ENCODE peak calls at places on chromosome 9, in five cellular contexts. One of them, this sample, is unnamed.
A peak's percentile ranks its signal among the peaks of the same experiment; 100 is the strongest.

GRCh38 chr9:127805620-127806019 is 2.9 kb downstream of the FPGS start:
- DNase-seq in tibial nerve: no peak
- DNase-seq in Peyer's patch: peak; percentile 74
- DNase-seq in GM12878: no peak
- DNase-seq in breast epithelium: no peak
- DNase-seq in this sample: no peak

GRCh38 chr9:127187231-127187956 is 65.0 kb upstream of the ANGPTL2 start:
- DNase-seq in Peyer's patch: peak; percentile 69
- DNase-seq in breast epithelium: no peak
- DNase-seq in tibial nerve: peak; percentile 83
- DNase-seq in GM12878: no peak
- DNase-seq in this sample: no peak

GRCh38 chr9:94804917-94805544 is 78.5 kb downstream of the AOPEP start:
- DNase-seq in tibial nerve: no peak
- DNase-seq in GM12878: no peak
- DNase-seq in breast epithelium: no peak
- DNase-seq in Peyer's patch: no peak
- DNase-seq in this sample: no peak

GRCh38 chr9:10843151-10843550 is 230.3 kb upstream of the PTPRD start:
- DNase-seq in GM12878: no peak
- DNase-seq in Peyer's patch: no peak
- DNase-seq in tibial nerve: no peak
- DNase-seq in breast epithelium: no peak
- DNase-seq in this sample: no peak

GRCh38 chr9:37923796-37924430 is 20.0 kb upstream of the SLC25A51 start:
- DNase-seq in Peyer's patch: no peak
- DNase-seq in tibial nerve: no peak
- DNase-seq in GM12878: no peak
- DNase-seq in breast epithelium: no peak
- DNase-seq in this sample: no peak

GRCh38 chr9:21608200-21608599 is 126.1 kb upstream of the IFNE start:
- DNase-seq in Peyer's patch: no peak
- DNase-seq in breast epithelium: no peak
- DNase-seq in tibial nerve: no peak
- DNase-seq in GM12878: no peak
- DNase-seq in this sample: no peak

GRCh38 chr9:126146254-126147145 is 180.1 kb upstream of the MVB12B start:
- DNase-seq in Peyer's patch: peak; percentile 58
- DNase-seq in tibial nerve: no peak
- DNase-seq in GM12878: peak; percentile 15
- DNase-seq in breast epithelium: no peak
- DNase-seq in this sample: no peak

GRCh38 chr9:120571443-120572257 is 8.3 kb downstream of the CDK5RAP2 start:
- DNase-seq in GM12878: no peak
- DNase-seq in breast epithelium: peak; percentile 82
- DNase-seq in tibial nerve: no peak
- DNase-seq in Peyer's patch: no peak
- DNase-seq in this sample: no peak

GRCh38 chr9:83699615-83700014 is 8.1 kb downstream of the UBQLN1 start:
- DNase-seq in GM12878: no peak
- DNase-seq in breast epithelium: no peak
- DNase-seq in tibial nerve: no peak
- DNase-seq in Peyer's patch: no peak
- DNase-seq in this sample: no peak

GRCh38 chr9:121322037-121322736 is 47.9 kb downstream of the STOM start:
- DNase-seq in tibial nerve: no peak
- DNase-seq in GM12878: no peak
- DNase-seq in Peyer's patch: no peak
- DNase-seq in breast epithelium: no peak
- DNase-seq in this sample: no peak

GRCh38 chr9:131603711-131604439 is 58.6 kb downstream of the PRRT1B start:
- DNase-seq in Peyer's patch: no peak
- DNase-seq in tibial nerve: no peak
- DNase-seq in breast epithelium: no peak
- DNase-seq in GM12878: no peak
- DNase-seq in this sample: no peak

GRCh38 chr9:113992994-113993393 is 85.1 kb downstream of the AMBP start:
- DNase-seq in Peyer's patch: peak; percentile 45
- DNase-seq in tibial nerve: no peak
- DNase-seq in GM12878: no peak
- DNase-seq in breast epithelium: peak; percentile 22
- DNase-seq in this sample: no peak

GRCh38 chr9:115167175-115167574 is 49.2 kb upstream of the TNC start:
- DNase-seq in Peyer's patch: no peak
- DNase-seq in GM12878: no peak
- DNase-seq in breast epithelium: no peak
- DNase-seq in tibial nerve: no peak
- DNase-seq in this sample: no peak

GRCh38 chr9:976258-976804 is at the start of gene DMRT3:
- DNase-seq in tibial nerve: no peak
- DNase-seq in GM12878: no peak
- DNase-seq in Peyer's patch: no peak
- DNase-seq in breast epithelium: no peak
- DNase-seq in this sample: no peak

GRCh38 chr9:131701789-131702337 is 38.0 kb downstream of the RAPGEF1 start:
- DNase-seq in breast epithelium: no peak
- DNase-seq in tibial nerve: no peak
- DNase-seq in Peyer's patch: no peak
- DNase-seq in GM12878: no peak
- DNase-seq in this sample: no peak

GRCh38 chr9:91276513-91276912 is 85.2 kb downstream of the AUH start:
- DNase-seq in tibial nerve: no peak
- DNase-seq in GM12878: no peak
- DNase-seq in breast epithelium: no peak
- DNase-seq in Peyer's patch: no peak
- DNase-seq in this sample: no peak

GRCh38 chr9:38029923-38030638 is 38.9 kb downstream of the SHB start:
- DNase-seq in Peyer's patch: no peak
- DNase-seq in GM12878: no peak
- DNase-seq in breast epithelium: no peak
- DNase-seq in tibial nerve: no peak
- DNase-seq in this sample: no peak

GRCh38 chr9:2208465-2208864 is 193.3 kb downstream of the SMARCA2 start:
- DNase-seq in GM12878: no peak
- DNase-seq in tibial nerve: no peak
- DNase-seq in Peyer's patch: no peak
- DNase-seq in breast epithelium: no peak
- DNase-seq in this sample: no peak

GRCh38 chr9:20854444-20854843 is 170.4 kb downstream of the FOCAD start:
- DNase-seq in tibial nerve: no peak
- DNase-seq in breast epithelium: no peak
- DNase-seq in Peyer's patch: no peak
- DNase-seq in GM12878: no peak
- DNase-seq in this sample: no peak

GRCh38 chr9:3521961-3522360 is 3.8 kb downstream of the RFX3 start:
- DNase-seq in tibial nerve: no peak
- DNase-seq in breast epithelium: no peak
- DNase-seq in Peyer's patch: no peak
- DNase-seq in GM12878: no peak
- DNase-seq in this sample: no peak

GRCh38 chr9:115164511-115164974 is 46.6 kb upstream of the TNC start:
- DNase-seq in breast epithelium: no peak
- DNase-seq in Peyer's patch: no peak
- DNase-seq in GM12878: no peak
- DNase-seq in tibial nerve: no peak
- DNase-seq in this sample: no peak

GRCh38 chr9:36092509-36093215 is 43.9 kb upstream of the GLIPR2 start:
- DNase-seq in breast epithelium: no peak
- DNase-seq in GM12878: peak; percentile 65
- DNase-seq in tibial nerve: no peak
- DNase-seq in Peyer's patch: peak; percentile 65
- DNase-seq in this sample: no peak

GRCh38 chr9:8560560-8561525 is 761.3 kb upstream of the DMAC1 start:
- DNase-seq in tibial nerve: no peak
- DNase-seq in breast epithelium: no peak
- DNase-seq in GM12878: no peak
- DNase-seq in Peyer's patch: no peak
- DNase-seq in this sample: no peak

GRCh38 chr9:76886318-76886717 is 19.6 kb downstream of the PRUNE2 start:
- DNase-seq in GM12878: no peak
- DNase-seq in tibial nerve: no peak
- DNase-seq in Peyer's patch: no peak
- DNase-seq in breast epithelium: no peak
- DNase-seq in this sample: no peak

GRCh38 chr9:110255064-110255416 is 1.3 kb downstream of the TXN start:
- DNase-seq in GM12878: no peak
- DNase-seq in breast epithelium: no peak
- DNase-seq in Peyer's patch: no peak
- DNase-seq in tibial nerve: no peak
- DNase-seq in this sample: no peak

GRCh38 chr9:125428515-125429467 is 167.2 kb downstream of the GAPVD1 start:
- DNase-seq in tibial nerve: no peak
- DNase-seq in GM12878: no peak
- DNase-seq in Peyer's patch: no peak
- DNase-seq in breast epithelium: no peak
- DNase-seq in this sample: no peak

GRCh38 chr9:122930933-122931850 is at the start of gene ZBTB26:
- DNase-seq in breast epithelium: peak; percentile 89
- DNase-seq in Peyer's patch: peak; percentile 97
- DNase-seq in tibial nerve: peak; percentile 87
- DNase-seq in GM12878: peak; percentile 74
- DNase-seq in this sample: peak; percentile 70

GRCh38 chr9:93288341-93288740 is 104.4 kb downstream of the WNK2 start:
- DNase-seq in tibial nerve: no peak
- DNase-seq in Peyer's patch: peak; percentile 37
- DNase-seq in breast epithelium: no peak
- DNase-seq in GM12878: no peak
- DNase-seq in this sample: no peak

GRCh38 chr9:69121155-69122085 is 52.7 kb upstream of the TJP2 start:
- DNase-seq in GM12878: no peak
- DNase-seq in tibial nerve: no peak
- DNase-seq in breast epithelium: peak; percentile 70
- DNase-seq in Peyer's patch: peak; percentile 72
- DNase-seq in this sample: no peak
- TF ChIP-seq POLR2A in GM12878: no peak
- TF ChIP-seq POLR2A in tibial nerve: no peak
- TF ChIP-seq POLR2A in breast epithelium: no peak
- TF ChIP-seq POLR2A in Peyer's patch: peak; percentile 31
- TF ChIP-seq POLR2A in this sample: no peak

GRCh38 chr9:136193891-136194279 is 11.0 kb downstream of the LHX3 start:
- DNase-seq in breast epithelium: no peak
- DNase-seq in Peyer's patch: no peak
- DNase-seq in GM12878: no peak
- DNase-seq in tibial nerve: no peak
- DNase-seq in this sample: no peak
- H3K27me3 ChIP-seq in breast epithelium: peaks cover 11% of the 10 kb centered on the region
- H3K27me3 ChIP-seq in Peyer's patch: peaks cover 55% of the 10 kb centered on the region
- H3K27me3 ChIP-seq in GM12878: peaks cover 14% of the 10 kb centered on the region
- H3K27me3 ChIP-seq in tibial nerve: no peaks in the 10 kb centered on the region
- H3K27me3 ChIP-seq in this sample: peaks cover 100% of the 10 kb centered on the region

GRCh38 chr9:136244776-136245193 is 827 bp downstream of the QSOX2 start:
- DNase-seq in GM12878: no peak
- DNase-seq in Peyer's patch: no peak
- DNase-seq in tibial nerve: no peak
- DNase-seq in breast epithelium: no peak
- DNase-seq in this sample: no peak
- TF ChIP-seq POLR2A in GM12878: no peak
- TF ChIP-seq POLR2A in Peyer's patch: no peak
- TF ChIP-seq POLR2A in tibial nerve: no peak
- TF ChIP-seq POLR2A in breast epithelium: no peak
- TF ChIP-seq POLR2A in this sample: no peak

DNA sequence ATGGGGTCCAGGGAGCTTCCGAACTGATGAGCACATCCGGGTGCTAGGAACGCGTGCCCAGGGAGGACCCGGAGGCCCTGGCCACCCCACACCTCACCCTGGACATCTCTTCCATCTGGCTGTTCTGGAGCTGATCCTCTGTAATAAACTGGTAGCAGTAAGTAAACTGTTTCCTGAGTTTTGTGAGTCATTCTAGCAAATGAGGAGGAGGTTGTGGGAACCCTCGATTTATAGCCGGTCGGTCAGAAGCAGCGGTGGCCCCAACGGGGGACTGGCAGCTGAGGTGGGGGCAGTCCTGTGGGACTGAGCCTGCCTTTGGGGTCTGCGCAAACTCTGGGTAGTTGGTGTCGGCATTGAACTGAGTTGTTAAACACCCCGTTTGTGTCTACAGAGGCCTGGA is 15.4 kb upstream of the UBAC1 start:
- DNase-seq in Peyer's patch: no peak
- DNase-seq in tibial nerve: no peak
- DNase-seq in breast epithelium: no peak
- DNase-seq in GM12878: no peak
- DNase-seq in this sample: no peak
- H3K27me3 ChIP-seq in Peyer's patch: no peaks in the 10 kb centered on the region
- H3K27me3 ChIP-seq in tibial nerve: no peaks in the 10 kb centered on the region
- H3K27me3 ChIP-seq in breast epithelium: no peaks in the 10 kb centered on the region
- H3K27me3 ChIP-seq in GM12878: no peaks in the 10 kb centered on the region
- H3K27me3 ChIP-seq in this sample: no peaks in the 10 kb centered on the region

DNA sequence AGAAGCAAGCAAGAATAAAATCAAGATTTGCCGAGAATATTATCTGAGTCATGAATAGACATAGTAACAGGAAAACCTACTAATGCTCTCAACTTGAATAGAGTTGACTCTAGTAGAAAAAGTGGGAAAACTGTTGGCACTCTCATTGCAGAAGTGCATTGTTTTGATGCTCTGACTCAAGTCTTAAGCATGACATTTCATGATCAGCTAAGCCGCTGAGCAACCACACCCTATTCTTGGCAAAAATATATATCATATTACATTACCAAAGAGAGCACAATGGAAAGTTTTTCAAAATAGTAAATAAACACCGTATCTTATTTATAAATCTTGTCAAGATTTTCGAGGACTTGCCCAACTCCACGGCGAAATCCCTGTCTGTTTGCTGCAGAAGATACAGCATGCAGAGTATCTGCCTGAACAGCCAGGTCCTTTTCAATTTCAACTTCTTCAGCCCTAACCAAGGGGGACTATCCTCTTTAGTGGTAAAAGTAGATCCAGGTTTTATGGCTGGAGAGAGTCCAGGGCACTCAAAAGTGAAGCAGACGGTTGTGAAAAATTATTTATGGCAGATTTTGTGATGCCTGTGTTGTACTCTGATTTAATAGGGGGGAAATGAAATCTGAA is 13.9 kb upstream of the ADAMTSL1 start:
- DNase-seq in tibial nerve: no peak
- DNase-seq in Peyer's patch: no peak
- DNase-seq in breast epithelium: no peak
- DNase-seq in GM12878: no peak
- DNase-seq in this sample: no peak
- TF ChIP-seq POLR2A in tibial nerve: no peak
- TF ChIP-seq POLR2A in Peyer's patch: no peak
- TF ChIP-seq POLR2A in breast epithelium: no peak
- TF ChIP-seq POLR2A in GM12878: no peak
- TF ChIP-seq POLR2A in this sample: no peak

GRCh38 chr9:133519693-133520092 is 5.1 kb downstream of the MYMK start:
- DNase-seq in GM12878: no peak
- DNase-seq in Peyer's patch: no peak
- DNase-seq in breast epithelium: no peak
- DNase-seq in tibial nerve: no peak
- DNase-seq in this sample: no peak

GRCh38 chr9:133522073-133522910 is 2.5 kb downstream of the MYMK start:
- DNase-seq in breast epithelium: no peak
- DNase-seq in Peyer's patch: no peak
- DNase-seq in tibial nerve: no peak
- DNase-seq in GM12878: no peak
- DNase-seq in this sample: no peak

GRCh38 chr9:133518706-133519105 is 6.1 kb downstream of the MYMK start:
- DNase-seq in Peyer's patch: no peak
- DNase-seq in breast epithelium: no peak
- DNase-seq in GM12878: no peak
- DNase-seq in tibial nerve: no peak
- DNase-seq in this sample: no peak

GRCh38 chr9:133521122-133522072 is 3.4 kb downstream of the MYMK start:
- DNase-seq in Peyer's patch: no peak
- DNase-seq in breast epithelium: no peak
- DNase-seq in tibial nerve: no peak
- DNase-seq in GM12878: no peak
- DNase-seq in this sample: no peak

GRCh38 chr9:133520121-133520835 is 4.5 kb downstream of the MYMK start:
- DNase-seq in tibial nerve: no peak
- DNase-seq in breast epithelium: no peak
- DNase-seq in Peyer's patch: no peak
- DNase-seq in GM12878: no peak
- DNase-seq in this sample: no peak
- H3K27me3 ChIP-seq in tibial nerve: no peaks in the 10 kb centered on the region
- H3K27me3 ChIP-seq in breast epithelium: no peaks in the 10 kb centered on the region
- H3K27me3 ChIP-seq in Peyer's patch: no peaks in the 10 kb centered on the region
- H3K27me3 ChIP-seq in GM12878: peaks cover 4% of the 10 kb centered on the region
- H3K27me3 ChIP-seq in this sample: no peaks in the 10 kb centered on the region

This sample was measured in esophagus squamous epithelium.